ENCODE peak calls at places on chromosomes 3 and 15, in four cellular contexts. O is neuronal stem cell, X is H9, W is IMR-90. E is an unnamed sample.

GRCh38 chr3:64029287-64029686 is 6.0 kb upstream of the PSMD6 start:
- DNase-seq in W (no peak), X (no peak), O (no peak), E (no peak)

GRCh38 chr3:143331336-143331735 is 211.8 kb downstream of the CHST2 start:
- DNase-seq in W (no peak), X (no peak), O (no peak), E (no peak)

GRCh38 chr3:112321867-112322652 is 10.9 kb upstream of the CD200 start:
- DNase-seq in X (no peak), O (no peak), W (no peak), E (no peak)

GRCh38 chr3:49387721-49388120 is 24.1 kb downstream of the RHOA start:
- DNase-seq in W (peak), O (no peak), X (no peak), E (peak)

GRCh38 chr3:52299815-52300611 is 12.4 kb downstream of the GLYCTK start:
- DNase-seq in X (peak), W (peak), O (no peak), E (peak)

GRCh38 chr3:152362086-152362485 is 93.4 kb downstream of the MBNL1 start:
- DNase-seq in X (no peak), O (no peak), W (no peak), E (no peak)

GRCh38 chr3:74661672-74662071 is 47.2 kb upstream of the CNTN3 start:
- DNase-seq in X (no peak), W (no peak), O (no peak), E (no peak)

GRCh38 chr3:186025161-186025560 is 83.7 kb downstream of the ETV5 start:
- DNase-seq in O (no peak), W (peak), X (no peak), E (no peak)

GRCh38 chr3:172323894-172324590 is 124.2 kb downstream of the GHSR start:
- DNase-seq in X (no peak), O (no peak), W (peak), E (peak)

GRCh38 chr15:81774309-81774708 is 271.5 kb downstream of the MEX3B start:
- DNase-seq in W (no peak), O (no peak), X (no peak), E (no peak)

GRCh38 chr15:78672285-78673003 is 31.4 kb upstream of the CHRNB4 start:
- DNase-seq in W (no peak), O (no peak), X (no peak), E (no peak)

GRCh38 chr3:159904911-159905310 is 83.7 kb upstream of the IL12A start:
- DNase-seq in W (peak), X (no peak), O (no peak), E (no peak)

GRCh38 chr3:30600572-30600971 is 5.8 kb upstream of the TGFBR2 start:
- DNase-seq in O (no peak), W (no peak), X (no peak), E (no peak)

GRCh38 chr15:62569460-62570404 is 404.6 kb upstream of the C2CD4B start:
- DNase-seq in X (no peak), W (peak), O (no peak), E (peak)

GRCh38 chr15:57505949-57506391 is 85.7 kb upstream of the MYZAP start:
- DNase-seq in O (no peak), W (no peak), X (no peak), E (peak)

GRCh38 chr3:7421065-7421464 is 560.1 kb downstream of the GRM7 start:
- DNase-seq in W (no peak), X (no peak), O (no peak), E (no peak)

GRCh38 chr15:62059818-62060115 is 480 bp downstream of the VPS13C start:
- DNase-seq in O (no peak), W (peak), X (no peak), E (peak)

GRCh38 chr3:107143206-107143605 is 234.0 kb upstream of the CCDC54 start:
- DNase-seq in W (no peak), X (no peak), O (peak), E (no peak)
- H4K91ac ChIP-seq in W (no peak), X (no peak), O (no peak), E (no peak)

DNA sequence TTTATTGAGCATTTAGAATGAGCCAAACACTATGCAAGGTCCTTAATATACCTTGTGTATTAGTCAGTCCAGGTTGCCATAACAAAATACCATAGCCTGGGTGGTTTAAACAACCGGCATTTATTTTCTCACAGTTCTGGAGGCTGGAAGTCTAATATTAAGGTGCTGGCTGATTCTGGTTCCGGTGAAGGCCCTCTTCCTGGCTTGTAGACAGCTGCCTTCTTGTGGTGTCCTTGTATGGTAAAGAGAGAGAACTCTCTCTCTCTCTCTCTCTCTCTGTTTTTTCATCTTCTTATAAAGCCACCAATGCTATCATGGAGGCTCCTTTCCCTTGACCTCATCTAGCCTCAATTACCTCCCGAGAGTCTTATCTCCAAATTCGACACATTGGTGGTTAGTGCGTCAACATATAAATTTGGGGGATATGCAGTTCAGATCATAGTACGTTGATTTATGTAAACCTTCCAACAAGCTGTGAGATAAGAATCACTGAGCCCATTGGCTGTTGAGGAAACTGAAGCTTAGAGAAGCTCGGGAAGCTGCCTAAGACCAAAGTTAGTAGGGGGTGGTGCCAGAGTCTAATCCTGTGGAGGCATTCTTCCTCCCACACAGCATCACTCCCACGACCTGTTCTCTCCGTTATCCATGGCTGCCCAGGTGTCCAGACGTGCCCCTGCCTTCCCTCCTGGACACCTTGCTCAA is 298.0 kb upstream of the PROK2 start:
- DNase-seq in O (no peak), X (no peak), W (no peak), E (peak)
- H3K23ac ChIP-seq in O (no peak), X (no peak), W (no peak), E (no peak)

GRCh38 chr15:30918366-30918765 is 14.7 kb downstream of the FAN1 start:
- DNase-seq in W (no peak), X (no peak), O (no peak), E (no peak)

GRCh38 chr15:30917675-30918074 is 14.0 kb downstream of the FAN1 start:
- DNase-seq in O (no peak), X (no peak), W (no peak), E (no peak)

GRCh38 chr15:30921781-30922371 is 18.2 kb downstream of the FAN1 start:
- DNase-seq in O (no peak), W (no peak), X (peak), E (no peak)

GRCh38 chr15:30921106-30921505 is 17.4 kb downstream of the FAN1 start:
- DNase-seq in X (no peak), O (no peak), W (no peak), E (no peak)

DNA sequence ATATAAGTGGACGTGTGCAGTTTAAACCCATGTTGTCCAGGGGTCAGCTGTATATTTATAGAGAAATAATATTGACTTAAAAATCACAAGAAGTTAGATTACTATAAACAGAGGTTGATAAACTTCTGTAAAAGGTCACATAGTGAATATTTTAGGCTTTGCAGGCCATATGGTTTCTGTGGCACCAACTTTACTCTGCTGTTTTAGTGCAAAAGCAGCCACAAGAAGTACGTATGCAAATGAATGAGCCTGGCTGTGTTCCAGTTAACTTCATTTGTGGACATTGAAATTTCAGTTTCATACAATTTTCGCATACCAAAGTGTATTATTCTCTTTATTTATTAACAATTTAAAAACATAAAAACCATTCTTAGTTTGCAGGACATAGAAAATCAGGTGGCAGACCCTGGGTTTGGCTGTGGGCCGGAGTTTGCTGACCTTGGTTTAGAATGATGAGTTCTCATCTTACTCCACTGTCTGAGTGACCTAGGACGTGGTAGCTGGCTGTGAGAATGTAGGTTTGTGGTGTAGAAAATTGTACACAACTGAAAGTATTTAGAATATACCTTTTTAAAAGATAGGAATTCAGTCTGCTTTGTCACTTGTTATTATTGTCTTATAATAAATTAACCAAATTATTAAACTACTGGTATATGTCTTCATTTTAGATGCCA is 16.3 kb downstream of the FAN1 start:
- DNase-seq in W (no peak), O (no peak), X (no peak), E (no peak)
- H4K91ac ChIP-seq in W (no peak), O (no peak), X (no peak), E (no peak)

GRCh38 chr3:98765721-98766120 is 2.6 kb downstream of the ST3GAL6 start:
- DNase-seq in X (no peak), O (no peak), W (no peak), E (no peak)

GRCh38 chr3:98764692-98765002 is 1.5 kb downstream of the ST3GAL6 start:
- DNase-seq in X (no peak), O (no peak), W (no peak), E (no peak)

GRCh38 chr3:98761656-98762229 is 1.4 kb upstream of the ST3GAL6 start:
- DNase-seq in X (no peak), O (no peak), W (no peak), E (peak)

GRCh38 chr3:98763814-98764691 is 913 bp downstream of the ST3GAL6 start:
- DNase-seq in X (no peak), O (no peak), W (no peak), E (peak)

GRCh38 chr3:98763076-98763475 is at the start of gene ST3GAL6:
- DNase-seq in W (peak), X (no peak), O (no peak), E (peak)
- H3K23ac ChIP-seq in W (peak), X (no peak), O (no peak), E (no peak)

GRCh38 chr3:197394464-197395321 is 96.3 kb upstream of the DLG1 start:
- DNase-seq in X (no peak), O (no peak), W (peak), E (peak)
- H4K91ac ChIP-seq in X (no peak), O (no peak), W (no peak), E (no peak)

DNA sequence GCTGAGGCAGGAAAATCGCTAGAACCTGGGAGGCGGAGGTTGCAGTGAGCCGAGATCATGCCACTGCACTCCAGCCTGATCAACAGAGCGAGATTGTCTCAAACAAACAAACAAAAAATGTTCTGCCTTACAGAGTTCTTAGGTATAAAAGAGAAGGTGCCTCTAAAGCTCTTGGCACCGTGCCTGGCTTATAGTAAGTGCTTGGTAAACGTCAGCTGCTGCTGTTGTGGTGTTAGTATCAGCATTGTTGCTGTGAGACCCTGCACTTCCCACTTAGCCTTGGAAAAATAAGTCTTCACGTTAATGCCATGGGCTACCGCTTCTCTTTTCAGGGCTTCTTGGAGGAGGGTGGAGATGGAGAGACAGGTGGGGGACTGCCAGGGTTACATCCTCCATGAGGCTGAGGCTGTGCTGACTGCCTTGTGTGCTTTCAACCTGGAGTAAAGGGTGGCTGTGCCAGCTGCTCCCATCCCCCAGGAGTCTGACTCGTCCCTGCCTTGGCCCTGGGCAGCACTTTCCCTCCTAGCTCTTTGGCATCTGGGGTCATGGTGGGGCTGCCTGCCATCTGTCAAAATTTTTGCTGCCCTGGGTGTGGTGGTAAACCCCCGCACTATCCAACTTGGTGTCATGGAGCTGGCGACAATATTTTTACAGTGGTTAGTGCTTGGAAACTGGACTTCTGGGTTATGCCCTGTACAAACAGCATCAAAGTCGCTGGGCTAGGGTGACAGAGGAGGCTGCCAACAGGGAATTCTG is 17.8 kb downstream of the FLNB start:
- DNase-seq in X (no peak), W (peak), O (no peak), E (peak)
- H3K23ac ChIP-seq in X (no peak), W (peak), O (no peak), E (no peak)

DNA sequence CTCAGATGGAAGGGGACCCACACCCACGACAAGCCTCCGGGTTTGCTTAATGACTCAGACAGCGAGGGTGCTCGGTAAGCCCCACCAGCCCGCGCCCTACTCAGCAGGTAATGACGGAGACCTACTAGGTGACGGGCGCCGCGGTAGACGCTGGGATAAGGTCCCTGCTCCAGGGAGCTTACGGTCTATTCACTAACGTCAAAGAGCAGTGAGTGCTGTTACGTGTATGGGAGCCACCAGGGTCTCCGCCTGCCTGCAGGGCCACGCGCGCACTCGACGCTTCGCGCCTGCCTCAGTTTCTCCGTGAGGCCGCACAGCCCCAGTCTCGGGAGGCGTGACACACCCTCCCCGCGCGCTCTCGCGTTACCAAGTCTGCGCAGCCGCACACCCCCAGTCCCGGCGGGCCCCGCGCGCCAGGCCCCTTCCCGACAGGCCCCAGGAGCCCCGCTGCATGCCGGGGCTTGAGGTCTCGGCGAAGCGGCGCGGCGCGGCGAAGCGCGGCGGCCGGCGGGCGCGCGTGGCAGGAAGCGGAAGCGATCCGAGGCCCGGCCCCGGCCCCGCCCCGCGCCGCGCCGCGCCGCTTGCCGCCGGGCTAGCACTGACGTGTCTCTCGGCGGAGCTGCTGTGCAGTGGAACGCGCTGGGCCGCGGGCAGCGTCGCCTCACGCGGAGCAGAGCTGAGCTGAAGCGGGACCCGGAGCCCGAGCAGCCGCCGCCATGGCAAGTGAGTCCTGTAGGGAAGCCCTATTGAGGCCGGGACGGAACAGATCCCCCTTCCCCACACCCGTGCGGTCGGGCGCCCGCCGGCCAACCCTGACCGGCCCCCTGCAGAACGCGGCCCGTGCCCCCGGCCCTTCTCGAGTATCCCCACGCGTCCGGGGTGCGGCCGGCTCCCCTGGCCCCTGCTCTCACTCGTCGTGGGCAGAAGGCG is at the start of gene SEC61A1:
- DNase-seq in X (peak), O (peak), W (peak), E (peak)
- H4K91ac ChIP-seq in X (no peak), O (no peak), W (peak), E (peak)

GRCh38 chr3:13040381-13041074 is 32.7 kb downstream of the IQSEC1 start:
- DNase-seq in W (no peak), X (no peak), O (no peak), E (no peak)
- H3K23ac ChIP-seq in W (no peak), X (no peak), O (no peak), E (no peak)

DNA sequence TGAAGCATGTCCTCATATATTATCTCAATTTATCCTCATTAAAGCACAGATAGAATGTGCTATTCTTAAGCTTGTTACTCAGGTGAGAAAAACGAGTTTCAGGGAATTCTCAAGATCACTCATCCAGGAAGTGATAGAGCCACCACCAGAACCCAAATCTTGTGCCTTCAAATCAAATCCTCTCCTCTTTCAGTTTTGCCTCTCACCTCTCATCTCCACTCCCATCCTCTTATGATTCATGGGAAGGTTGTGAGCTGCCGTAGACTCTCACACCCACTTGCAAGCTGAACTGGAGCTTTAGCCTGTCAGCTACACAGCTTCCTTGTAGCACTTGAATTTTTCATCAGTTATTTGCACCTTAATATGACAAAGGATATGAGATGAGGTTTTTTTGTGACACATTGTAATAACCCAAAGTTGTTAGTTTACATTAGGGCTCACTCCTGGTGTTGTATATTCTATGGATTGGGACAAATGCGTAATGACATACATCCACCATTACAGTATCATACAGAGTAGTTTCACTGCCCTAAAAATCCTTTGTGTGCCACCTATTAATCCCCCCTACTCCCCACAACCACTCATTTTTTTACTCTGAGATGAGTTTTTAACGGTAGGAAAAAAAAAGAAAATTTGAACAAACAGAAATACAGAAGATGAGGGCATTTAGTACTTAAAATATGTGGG is 25.7 kb downstream of the GPR15 start:
- DNase-seq in X (no peak), W (no peak), O (no peak), E (no peak)
- H4K91ac ChIP-seq in X (no peak), W (no peak), O (no peak), E (no peak)

E was measured in mesenchymal stem cell.